ENCODE peak calls at places on chromosome 1, in ten cellular contexts. I is colonic mucosa, Y is cardiac muscle cell, G is cardiac fibroblast, S is astrocyte of the spinal cord, N is HFF-Myc, J is K562, A is AG09309, Q is AG04450, M is NB4. R is an unnamed sample.

GRCh38 chr1:84847253-84848247 is 45.5 kb downstream of the LPAR3 start:
- DNase-seq in M (peak; percentile 24), Q (peak; percentile 89), S (peak; percentile 96), I (peak; percentile 89), N (peak; percentile 97), G (peak; percentile 99), A (peak; percentile 94), J (no peak), Y (peak; percentile 78), R (peak; percentile 100)

GRCh38 chr1:78491311-78492071 is 717 bp downstream of the PTGFR start:
- DNase-seq in Y (peak; percentile 44), I (peak; percentile 20), Q (no peak), N (no peak), G (peak; percentile 43), J (no peak), A (no peak), S (peak; percentile 53), M (no peak), R (peak; percentile 30)

GRCh38 chr1:39901486-39902120 is at the start of gene MYCL:
- DNase-seq in M (peak; percentile 76), Q (no peak), I (peak; percentile 91), J (peak; percentile 92), G (no peak), A (no peak), S (peak; percentile 32), N (no peak), Y (peak; percentile 88), R (peak; percentile 61)

GRCh38 chr1:110258734-110259133 is 48.6 kb downstream of the KCNC4 start:
- DNase-seq in N (no peak), J (no peak), Q (no peak), A (no peak), I (no peak), Y (no peak), S (no peak), M (no peak), G (no peak), R (no peak)

GRCh38 chr1:30120268-30121000 is 603.0 kb downstream of the MATN1 start:
- DNase-seq in S (no peak), M (no peak), A (no peak), I (no peak), Y (no peak), J (no peak), N (no peak), G (no peak), Q (no peak), R (no peak)

GRCh38 chr1:155226910-155227260 is 18.4 kb downstream of the MTX1 start:
- DNase-seq in G (peak; percentile 45), N (no peak), J (peak; percentile 56), A (no peak), Y (peak; percentile 75), M (peak; percentile 70), Q (no peak), S (no peak), I (peak; percentile 61), R (peak; percentile 45)

GRCh38 chr1:203526572-203526971 is 32.6 kb downstream of the OPTC start:
- DNase-seq in N (no peak), I (no peak), Q (no peak), G (no peak), S (no peak), A (no peak), J (no peak), Y (no peak), M (no peak), R (no peak)

GRCh38 chr1:76124196-76124595 is 49.6 kb downstream of the ST6GALNAC3 start:
- DNase-seq in A (no peak), M (no peak), S (no peak), J (no peak), Q (no peak), G (no peak), N (no peak), Y (no peak), I (no peak), R (no peak)

GRCh38 chr1:228008391-228009115 is 1.8 kb downstream of the WNT3A start:
- DNase-seq in S (no peak), I (no peak), J (no peak), Y (no peak), N (no peak), G (no peak), Q (no peak), A (no peak), M (no peak), R (no peak)

GRCh38 chr1:192565946-192566345 is 9.6 kb upstream of the RGS1 start:
- DNase-seq in G (no peak), Q (no peak), A (no peak), S (no peak), Y (no peak), M (no peak), N (no peak), I (no peak), J (no peak), R (no peak)

GRCh38 chr1:26122988-26123973 is 11.7 kb downstream of the PDIK1L start:
- DNase-seq in I (no peak), A (no peak), G (peak; percentile 29), Q (no peak), N (no peak), Y (no peak), J (peak; percentile 70), M (peak; percentile 32), S (peak; percentile 41), R (no peak)

GRCh38 chr1:59714219-59714618 is 100.5 kb upstream of the HOOK1 start:
- DNase-seq in Y (no peak), Q (no peak), A (no peak), M (no peak), G (no peak), S (no peak), N (no peak), I (no peak), J (no peak), R (no peak)
- TF ChIP-seq CTCF in Y (no peak), Q (no peak), A (no peak), M (no peak), G (no peak), S (no peak), N (no peak), I (no peak), J (no peak), R (no peak)

DNA sequence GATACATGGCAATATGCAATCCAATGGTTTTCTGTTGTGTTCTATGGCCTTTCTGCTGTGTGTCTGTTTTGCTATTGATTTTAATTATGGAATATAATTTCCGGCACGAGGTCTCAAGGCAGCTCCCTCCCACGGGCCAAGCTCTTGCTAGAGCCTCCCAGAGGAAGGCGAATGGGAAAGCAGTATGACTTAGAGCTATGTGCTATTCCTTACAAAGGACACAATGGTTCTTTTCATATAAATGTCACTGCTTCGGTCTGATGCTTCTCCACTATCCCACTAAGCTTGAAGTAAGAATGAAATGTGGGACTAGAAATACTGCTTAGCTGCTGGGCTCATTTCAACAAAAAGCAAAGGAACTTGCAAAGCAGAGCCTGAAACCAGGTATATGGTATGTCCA is 322.2 kb upstream of the BEND5 start:
- DNase-seq in Q (no peak), M (no peak), J (no peak), G (no peak), S (no peak), A (no peak), I (no peak), Y (no peak), N (no peak), R (no peak)
- H3K4me3 ChIP-seq in Q (no peak overlapping the region), M (no peak overlapping the region), J (no peak overlapping the region), G (no peak overlapping the region), S (no peak overlapping the region), A (no peak overlapping the region), I (no peak overlapping the region), Y (no peak overlapping the region), N (no peak overlapping the region), R (no peak overlapping the region)

GRCh38 chr1:201255470-201256362 is 27.6 kb upstream of the PKP1 start:
- DNase-seq in Y (no peak), G (no peak), A (no peak), S (no peak), M (no peak), I (no peak), N (no peak), Q (no peak), J (no peak), R (no peak)

GRCh38 chr1:201260236-201260591 is 23.1 kb upstream of the PKP1 start:
- DNase-seq in I (no peak), Q (no peak), S (no peak), J (no peak), G (peak; percentile 16), A (no peak), N (no peak), Y (no peak), M (no peak), R (no peak)

GRCh38 chr1:201260648-201261311 is 22.5 kb upstream of the PKP1 start:
- DNase-seq in G (no peak), I (no peak), A (no peak), M (no peak), J (no peak), Q (no peak), N (no peak), Y (no peak), S (no peak), R (no peak)

GRCh38 chr1:201259476-201260235 is 23.6 kb upstream of the PKP1 start:
- DNase-seq in Y (no peak), Q (no peak), I (peak; percentile 53), M (no peak), J (no peak), S (peak; percentile 33), A (no peak), N (no peak), G (peak; percentile 15), R (no peak)

GRCh38 chr1:201258763-201259230 is 24.5 kb upstream of the PKP1 start:
- DNase-seq in J (no peak), S (no peak), I (no peak), G (no peak), N (no peak), Q (no peak), M (no peak), Y (no peak), A (no peak), R (no peak)
- TF ChIP-seq CTCF in J (peak; percentile 60), S (no peak), I (no peak), G (no peak), N (no peak), Q (no peak), M (no peak), Y (no peak), A (no peak), R (no peak)

GRCh38 chr1:210236840-210237409 is 4.3 kb downstream of the SERTAD4 start:
- DNase-seq in A (no peak), Q (no peak), Y (peak; percentile 15), G (peak; percentile 95), I (no peak), S (peak; percentile 91), M (no peak), J (no peak), N (no peak), R (peak; percentile 91)
- H3K4me3 ChIP-seq in A (no peak overlapping the region), Q (no peak overlapping the region), Y (no peak overlapping the region), G (no peak overlapping the region), I (no peak overlapping the region), S (peak overlapping the region; percentile 30), M (no peak overlapping the region), J (no peak overlapping the region), N (no peak overlapping the region), R (peak overlapping the region; percentile 8)

DNA sequence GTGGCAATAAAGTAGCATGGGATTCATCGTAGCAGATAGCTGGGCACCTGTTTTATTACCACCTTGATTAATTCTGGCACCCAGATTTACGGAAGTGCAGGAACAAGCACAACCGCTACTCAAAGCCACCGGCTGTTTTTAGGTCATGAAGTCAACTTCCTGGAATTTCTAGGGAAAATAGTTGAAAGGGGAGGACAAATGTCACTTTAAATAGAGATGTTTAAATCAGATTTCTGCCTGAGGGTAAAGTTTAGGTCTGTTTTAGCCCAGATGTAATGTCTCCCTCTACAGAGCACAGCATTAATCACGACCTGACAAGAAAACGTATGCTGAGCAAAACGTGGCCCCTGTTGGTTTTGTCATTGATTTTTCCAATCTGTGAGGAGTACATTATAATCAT is 8.0 kb downstream of the ADGRL2 start:
- DNase-seq in S (no peak), G (no peak), J (no peak), A (no peak), N (no peak), Y (peak; percentile 37), M (no peak), Q (no peak), I (no peak), R (no peak)
- TF ChIP-seq CTCF in S (no peak), G (no peak), J (no peak), A (no peak), N (no peak), Y (no peak), M (no peak), Q (no peak), I (no peak), R (no peak)